ENCODE peak calls at places on chromosomes 11 and 22, in seven cellular contexts. J is stomach, M is IMR-90, A is cardiac muscle cell, V is HCT116, I is BJ, Y is HepG2. S is an unnamed sample.

GRCh38 chr22:45997775-45998637 is 21.0 kb upstream of the WNT7B start:
- DNase-seq in M (no peak), A (no peak), V (no peak), Y (no peak), I (no peak), J (no peak), S (no peak)

GRCh38 chr22:19783531-19784395 is 23.2 kb downstream of the TBX1 start:
- DNase-seq in M (no peak), J (no peak), A (no peak), V (no peak), I (no peak), Y (no peak), S (no peak)

GRCh38 chr22:19395276-19395675 is 36.3 kb downstream of the HIRA start:
- DNase-seq in Y (no peak), M (no peak), J (no peak), A (no peak), I (no peak), V (no peak), S (no peak)

GRCh38 chr11:133928628-133929059 is 28.1 kb downstream of the IGSF9B start:
- DNase-seq in V (no peak), J (peak; percentile 30), A (no peak), Y (no peak), I (no peak), M (no peak), S (peak; percentile 10)

GRCh38 chr22:32839776-32840571 is 38.5 kb downstream of the TIMP3 start:
- DNase-seq in M (peak; percentile 41), J (no peak), I (peak; percentile 10), V (no peak), Y (no peak), A (no peak), S (no peak)

GRCh38 chr11:16956538-16957153 is 57.6 kb downstream of the PLEKHA7 start:
- DNase-seq in A (no peak), I (no peak), Y (no peak), V (peak; percentile 21), J (no peak), M (no peak), S (peak; percentile 61)

GRCh38 chr22:29813563-29813962 is 24.5 kb downstream of the ASCC2 start:
- DNase-seq in Y (no peak), J (no peak), M (no peak), I (no peak), V (peak; percentile 7), A (no peak), S (peak; percentile 23)

GRCh38 chr22:46864314-46865051 is 102.0 kb downstream of the TBC1D22A start:
- DNase-seq in J (no peak), V (no peak), I (no peak), Y (peak; percentile 88), A (no peak), M (no peak), S (no peak)

GRCh38 chr11:119422505-119423416 is at the start of gene THY1:
- DNase-seq in V (no peak), M (peak; percentile 64), A (peak; percentile 24), Y (no peak), I (no peak), J (no peak), S (no peak)

GRCh38 chr11:105906517-105906916 is 115.5 kb downstream of the MSANTD4 start:
- DNase-seq in I (no peak), V (no peak), A (no peak), Y (no peak), M (no peak), J (no peak), S (no peak)

GRCh38 chr11:38339835-38340440 is 1741.9 kb upstream of the RAG2 start:
- DNase-seq in M (no peak), I (no peak), V (no peak), A (no peak), Y (no peak), J (no peak), S (no peak)

GRCh38 chr22:24244144-24244787 is 616 bp downstream of the GGT5 start:
- DNase-seq in A (no peak), V (no peak), M (peak; percentile 52), Y (no peak), I (no peak), J (no peak), S (no peak)

GRCh38 chr11:1564535-1565172 is 7.4 kb downstream of the DUSP8 start:
- DNase-seq in A (peak; percentile 50), M (peak; percentile 94), I (peak; percentile 60), J (no peak), V (no peak), Y (no peak), S (peak; percentile 20)

GRCh38 chr11:112321521-112322172 is 61.0 kb upstream of the PLET1 start:
- DNase-seq in I (peak; percentile 63), Y (peak; percentile 23), J (peak; percentile 81), A (no peak), V (peak; percentile 57), M (peak; percentile 89), S (peak; percentile 99)

GRCh38 chr11:1054143-1055108 is 17.9 kb upstream of the MUC6 start:
- DNase-seq in I (no peak), M (no peak), J (peak; percentile 66), V (no peak), Y (no peak), A (no peak), S (no peak)

GRCh38 chr11:104343578-104343977 is 179.6 kb upstream of the PDGFD start:
- DNase-seq in V (peak; percentile 31), M (peak; percentile 7), I (no peak), J (no peak), Y (no peak), A (peak; percentile 6), S (peak; percentile 34)
- TF ChIP-seq CTCF in V (peak; percentile 48), M (peak; percentile 23), I (peak; percentile 20), J (no peak), Y (no peak), A (peak; percentile 35), S (peak; percentile 28)

GRCh38 chr11:103488021-103488420 is 378.8 kb downstream of the DYNC2H1 start:
- DNase-seq in J (no peak), V (no peak), M (no peak), A (no peak), Y (no peak), I (no peak), S (peak; percentile 48)
- H3K4me3 ChIP-seq in J (no peak overlapping the region), V (no peak overlapping the region), M (no peak overlapping the region), A (no peak overlapping the region), Y (no peak overlapping the region), I (no peak overlapping the region), S (no peak overlapping the region)

DNA sequence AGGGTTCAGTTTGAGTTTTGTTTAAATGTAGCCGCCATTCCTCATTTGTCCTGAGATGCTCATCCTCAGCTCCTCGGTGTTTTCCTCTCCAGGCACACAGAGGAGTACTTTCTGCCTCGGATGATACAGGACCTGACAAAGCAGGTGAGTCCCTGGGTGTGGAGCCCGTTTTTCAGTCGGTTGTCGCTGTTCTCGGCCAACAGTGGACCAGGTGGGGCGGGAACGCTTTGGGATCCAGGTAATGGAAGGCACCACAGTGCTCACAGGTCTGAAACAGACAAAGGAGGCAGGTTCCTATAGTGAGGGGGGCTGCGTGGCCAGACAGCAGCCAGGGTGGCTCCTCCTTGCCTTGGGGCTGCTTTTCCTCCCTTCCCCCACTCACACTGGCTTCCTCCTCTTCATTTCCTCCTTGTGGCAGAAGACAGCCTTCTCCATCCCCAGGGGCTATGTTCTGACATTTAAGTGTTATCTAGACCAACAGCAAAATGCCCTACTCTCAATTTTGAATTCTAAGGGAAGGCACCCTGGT is 19.4 kb downstream of the NADSYN1 start:
- DNase-seq in I (no peak), V (no peak), Y (no peak), J (no peak), M (no peak), A (no peak), S (no peak)
- H3K36me3 ChIP-seq in I (peaks cover 34% of the 10 kb centered on the region), V (peaks cover 5% of the 10 kb centered on the region), Y (peaks cover 25% of the 10 kb centered on the region), J (peaks cover 72% of the 10 kb centered on the region), M (peaks cover 59% of the 10 kb centered on the region), A (peaks cover 2% of the 10 kb centered on the region), S (peaks cover 22% of the 10 kb centered on the region)

GRCh38 chr11:77191823-77192495 is 63.9 kb downstream of the MYO7A start:
- DNase-seq in J (peak; percentile 90), V (peak; percentile 93), A (peak; percentile 88), I (no peak), Y (peak; percentile 41), M (peak; percentile 20), S (peak; percentile 86)
- TF ChIP-seq CTCF in J (peak; percentile 98), V (peak; percentile 100), A (peak; percentile 74), I (peak; percentile 52), Y (peak; percentile 81), M (peak; percentile 56), S (peak; percentile 90)

GRCh38 chr11:64799925-64800632 is 2.9 kb downstream of the MAP4K2 start:
- DNase-seq in M (no peak), V (no peak), A (no peak), I (no peak), J (no peak), Y (peak; percentile 60), S (no peak)
- H3K4me3 ChIP-seq in M (no peak overlapping the region), V (no peak overlapping the region), A (no peak overlapping the region), I (no peak overlapping the region), J (no peak overlapping the region), Y (peak overlapping the region; percentile 5), S (no peak overlapping the region)

GRCh38 chr22:50523806-50524663 is 1.4 kb downstream of the SCO2 start:
- DNase-seq in A (no peak), V (no peak), Y (no peak), I (no peak), J (no peak), M (no peak), S (no peak)
- H3K36me3 ChIP-seq in A (peaks cover 12% of the 10 kb centered on the region), V (peaks cover 18% of the 10 kb centered on the region), Y (peaks cover 8% of the 10 kb centered on the region), I (peaks cover 24% of the 10 kb centered on the region), J (peaks cover 53% of the 10 kb centered on the region), M (peaks cover 30% of the 10 kb centered on the region), S (peaks cover 15% of the 10 kb centered on the region)

GRCh38 chr22:31148953-31149627 is 8.8 kb upstream of the PLA2G3 start:
- DNase-seq in Y (peak; percentile 64), M (peak; percentile 80), A (peak; percentile 89), V (peak; percentile 66), I (no peak), J (peak; percentile 79), S (peak; percentile 61)
- TF ChIP-seq CTCF in Y (peak; percentile 96), M (peak; percentile 98), A (peak; percentile 99), V (peak; percentile 93), I (peak; percentile 99), J (peak; percentile 88), S (peak; percentile 100)

DNA sequence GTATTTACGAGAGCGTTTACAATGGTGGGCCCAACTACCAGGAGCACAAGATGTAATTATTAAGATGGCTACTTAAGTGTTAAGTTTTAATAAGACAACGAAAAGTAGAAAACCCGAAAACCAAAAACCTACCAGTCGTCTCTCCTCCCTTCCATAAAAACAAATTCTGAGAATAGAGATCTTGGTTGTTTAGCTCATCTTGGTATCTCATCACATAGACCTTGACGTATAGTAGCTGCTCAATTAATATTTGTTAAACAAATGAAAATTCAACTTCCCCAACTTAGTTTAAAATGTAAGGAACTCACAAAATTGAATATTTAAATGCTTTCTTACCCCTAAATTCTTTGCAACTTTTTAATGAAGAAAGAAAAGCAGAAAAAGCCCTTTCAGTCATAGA is 669 bp downstream of the KDM4D start:
- DNase-seq in A (no peak), M (no peak), Y (no peak), J (no peak), V (no peak), I (no peak), S (no peak)
- H3K4me3 ChIP-seq in A (peak overlapping the region; percentile 81), M (peak overlapping the region; percentile 95), Y (peak overlapping the region; percentile 99), J (peak overlapping the region; percentile 86), V (peak overlapping the region; percentile 75), I (peak overlapping the region; percentile 100), S (peak overlapping the region; percentile 96)

S was measured in bronchial epithelial cell.